ENCODE peak calls at places on chromosomes 5 and 9, in ten cellular contexts. One of them, this sample, is unnamed.

GRCh38 chr9:77022783-77023440 is 3.5 kb downstream of the FOXB2 start:
- DNase-seq in WERI-Rb-1: no peak
- DNase-seq in IMR-90: no peak
- DNase-seq in H1: peak
- DNase-seq in heart left ventricle: no peak
- DNase-seq in OCI-LY7: no peak
- DNase-seq in RWPE2: no peak
- DNase-seq in AG10803: no peak
- DNase-seq in mammary epithelial cell: no peak
- DNase-seq in A549: no peak
- DNase-seq in this sample: no peak

GRCh38 chr5:157740211-157740610 is 3.3 kb upstream of the LSM11 start:
- DNase-seq in H1: peak
- DNase-seq in mammary epithelial cell: peak
- DNase-seq in AG10803: no peak
- DNase-seq in OCI-LY7: peak
- DNase-seq in heart left ventricle: no peak
- DNase-seq in IMR-90: no peak
- DNase-seq in RWPE2: no peak
- DNase-seq in A549: peak
- DNase-seq in WERI-Rb-1: peak
- DNase-seq in this sample: peak

GRCh38 chr5:95773325-95774059 is 42.4 kb downstream of the RHOBTB3 start:
- DNase-seq in H1: no peak
- DNase-seq in OCI-LY7: no peak
- DNase-seq in WERI-Rb-1: no peak
- DNase-seq in RWPE2: no peak
- DNase-seq in mammary epithelial cell: peak
- DNase-seq in IMR-90: peak
- DNase-seq in AG10803: peak
- DNase-seq in heart left ventricle: no peak
- DNase-seq in A549: no peak
- DNase-seq in this sample: peak

GRCh38 chr5:65172486-65173129 is 309.1 kb downstream of the ADAMTS6 start:
- DNase-seq in AG10803: peak
- DNase-seq in mammary epithelial cell: peak
- DNase-seq in RWPE2: no peak
- DNase-seq in A549: no peak
- DNase-seq in WERI-Rb-1: no peak
- DNase-seq in OCI-LY7: no peak
- DNase-seq in H1: no peak
- DNase-seq in heart left ventricle: no peak
- DNase-seq in IMR-90: peak
- DNase-seq in this sample: peak

GRCh38 chr5:178403956-178404600 is 171.5 kb upstream of the PHYKPL start:
- DNase-seq in AG10803: no peak
- DNase-seq in A549: no peak
- DNase-seq in IMR-90: no peak
- DNase-seq in OCI-LY7: no peak
- DNase-seq in mammary epithelial cell: no peak
- DNase-seq in heart left ventricle: no peak
- DNase-seq in H1: no peak
- DNase-seq in WERI-Rb-1: no peak
- DNase-seq in RWPE2: no peak
- DNase-seq in this sample: no peak

GRCh38 chr9:14146201-14146890 is 167.6 kb downstream of the NFIB start:
- DNase-seq in A549: no peak
- DNase-seq in heart left ventricle: no peak
- DNase-seq in AG10803: no peak
- DNase-seq in IMR-90: no peak
- DNase-seq in OCI-LY7: no peak
- DNase-seq in mammary epithelial cell: no peak
- DNase-seq in RWPE2: no peak
- DNase-seq in H1: no peak
- DNase-seq in WERI-Rb-1: no peak
- DNase-seq in this sample: no peak

GRCh38 chr9:68704804-68705635 is at the start of gene PIP5K1B:
- DNase-seq in H1: peak
- DNase-seq in mammary epithelial cell: peak
- DNase-seq in IMR-90: peak
- DNase-seq in A549: peak
- DNase-seq in OCI-LY7: peak
- DNase-seq in WERI-Rb-1: peak
- DNase-seq in heart left ventricle: peak
- DNase-seq in AG10803: peak
- DNase-seq in RWPE2: peak
- DNase-seq in this sample: peak

GRCh38 chr9:121399883-121400607 is 30.0 kb upstream of the STOM start:
- DNase-seq in heart left ventricle: no peak
- DNase-seq in RWPE2: no peak
- DNase-seq in A549: peak
- DNase-seq in mammary epithelial cell: peak
- DNase-seq in WERI-Rb-1: no peak
- DNase-seq in H1: no peak
- DNase-seq in IMR-90: peak
- DNase-seq in AG10803: peak
- DNase-seq in OCI-LY7: peak
- DNase-seq in this sample: peak

GRCh38 chr9:2359821-2360220 is 261.8 kb upstream of the VLDLR start:
- DNase-seq in WERI-Rb-1: no peak
- DNase-seq in A549: no peak
- DNase-seq in IMR-90: no peak
- DNase-seq in mammary epithelial cell: no peak
- DNase-seq in AG10803: no peak
- DNase-seq in RWPE2: no peak
- DNase-seq in H1: no peak
- DNase-seq in heart left ventricle: no peak
- DNase-seq in OCI-LY7: no peak
- DNase-seq in this sample: no peak

DNA sequence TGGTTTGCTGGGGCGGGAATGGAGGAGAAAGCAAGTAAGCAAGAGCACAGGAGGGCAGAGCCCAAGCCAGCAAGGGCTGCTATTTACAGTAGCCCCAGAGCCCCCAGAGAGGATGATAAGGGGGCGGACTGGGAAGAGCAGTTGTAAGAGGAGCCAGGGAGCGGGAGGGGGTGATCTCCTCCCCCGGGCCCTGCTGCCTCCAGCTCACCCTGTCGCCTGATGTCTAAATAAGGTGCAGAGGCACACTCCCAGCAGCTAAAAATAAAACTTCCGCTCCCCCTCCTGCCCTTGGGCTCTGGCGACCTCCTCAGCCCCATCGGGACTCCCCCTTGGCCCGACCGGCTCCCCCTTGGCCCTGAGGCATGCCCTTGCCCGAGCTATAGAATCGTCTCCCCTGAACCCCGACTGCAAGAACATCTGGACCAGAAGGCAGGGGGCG is 14.4 kb upstream of the CCDC69 start:
- DNase-seq in AG10803: no peak
- DNase-seq in WERI-Rb-1: no peak
- DNase-seq in A549: no peak
- DNase-seq in OCI-LY7: peak
- DNase-seq in mammary epithelial cell: no peak
- DNase-seq in heart left ventricle: peak
- DNase-seq in RWPE2: no peak
- DNase-seq in H1: peak
- DNase-seq in IMR-90: no peak
- DNase-seq in this sample: no peak
- H3K4me3 ChIP-seq in AG10803: no peak
- H3K4me3 ChIP-seq in WERI-Rb-1: no peak
- H3K4me3 ChIP-seq in A549: no peak
- H3K4me3 ChIP-seq in OCI-LY7: peak
- H3K4me3 ChIP-seq in mammary epithelial cell: no peak
- H3K4me3 ChIP-seq in heart left ventricle: peak
- H3K4me3 ChIP-seq in RWPE2: no peak
- H3K4me3 ChIP-seq in H1: no peak
- H3K4me3 ChIP-seq in IMR-90: no peak
- H3K4me3 ChIP-seq in this sample: no peak

GRCh38 chr5:78537821-78538220 is 110.8 kb downstream of the LHFPL2 start:
- DNase-seq in heart left ventricle: no peak
- DNase-seq in IMR-90: peak
- DNase-seq in WERI-Rb-1: peak
- DNase-seq in AG10803: peak
- DNase-seq in OCI-LY7: peak
- DNase-seq in H1: no peak
- DNase-seq in A549: peak
- DNase-seq in RWPE2: no peak
- DNase-seq in mammary epithelial cell: peak
- DNase-seq in this sample: peak
- TF ChIP-seq CTCF in heart left ventricle: peak
- TF ChIP-seq CTCF in IMR-90: peak
- TF ChIP-seq CTCF in WERI-Rb-1: peak
- TF ChIP-seq CTCF in AG10803: peak
- TF ChIP-seq CTCF in OCI-LY7: peak
- TF ChIP-seq CTCF in H1: peak
- TF ChIP-seq CTCF in A549: peak
- TF ChIP-seq CTCF in RWPE2: peak
- TF ChIP-seq CTCF in mammary epithelial cell: peak
- TF ChIP-seq CTCF in this sample: peak

GRCh38 chr9:86352440-86353106 is 1.6 kb downstream of the TUT7 start:
- DNase-seq in RWPE2: no peak
- DNase-seq in OCI-LY7: peak
- DNase-seq in AG10803: peak
- DNase-seq in IMR-90: no peak
- DNase-seq in H1: no peak
- DNase-seq in heart left ventricle: no peak
- DNase-seq in WERI-Rb-1: no peak
- DNase-seq in mammary epithelial cell: no peak
- DNase-seq in A549: no peak
- DNase-seq in this sample: no peak
- H3K4me3 ChIP-seq in RWPE2: peak
- H3K4me3 ChIP-seq in OCI-LY7: peak
- H3K4me3 ChIP-seq in AG10803: peak
- H3K4me3 ChIP-seq in IMR-90: peak
- H3K4me3 ChIP-seq in H1: no peak
- H3K4me3 ChIP-seq in heart left ventricle: peak
- H3K4me3 ChIP-seq in WERI-Rb-1: no peak
- H3K4me3 ChIP-seq in mammary epithelial cell: peak
- H3K4me3 ChIP-seq in A549: peak
- H3K4me3 ChIP-seq in this sample: peak

DNA sequence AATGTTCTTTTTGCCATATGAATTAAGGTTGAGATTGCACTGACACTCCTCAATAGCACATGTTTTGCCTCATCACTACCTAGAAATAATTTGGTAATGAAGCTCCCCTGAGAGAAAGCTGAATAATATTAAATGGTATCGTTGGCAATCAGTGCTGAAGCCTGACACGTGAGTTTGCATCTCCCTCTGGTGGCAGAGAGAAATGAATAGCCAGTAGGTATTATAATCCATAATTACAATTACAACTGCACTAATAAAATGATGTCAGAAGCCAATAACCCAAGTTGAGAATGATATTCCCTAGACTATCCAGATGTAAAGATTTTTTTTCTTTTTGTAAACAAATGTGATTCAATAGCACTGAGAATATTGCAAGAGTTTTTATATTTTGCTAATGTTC is 700.3 kb downstream of the PTPRD start:
- DNase-seq in AG10803: no peak
- DNase-seq in H1: no peak
- DNase-seq in WERI-Rb-1: no peak
- DNase-seq in OCI-LY7: peak
- DNase-seq in IMR-90: no peak
- DNase-seq in RWPE2: no peak
- DNase-seq in mammary epithelial cell: no peak
- DNase-seq in A549: no peak
- DNase-seq in heart left ventricle: no peak
- DNase-seq in this sample: no peak
- TF ChIP-seq CTCF in AG10803: no peak
- TF ChIP-seq CTCF in H1: no peak
- TF ChIP-seq CTCF in WERI-Rb-1: peak
- TF ChIP-seq CTCF in OCI-LY7: peak
- TF ChIP-seq CTCF in IMR-90: peak
- TF ChIP-seq CTCF in RWPE2: peak
- TF ChIP-seq CTCF in mammary epithelial cell: peak
- TF ChIP-seq CTCF in A549: no peak
- TF ChIP-seq CTCF in heart left ventricle: no peak
- TF ChIP-seq CTCF in this sample: no peak